ENCODE peak calls at places on chromosome 4, in seven cellular contexts. B is lower leg skin, P is breast epithelium, E is fibroblast of pulmonary artery, T is brain microvascular endothelial cell, A is fibroblast of mammary gland, W is IMR-90. O is an unnamed sample.

GRCh38 chr4:151025759-151026158 is 10.7 kb upstream of the LRBA start:
- DNase-seq in B (no peak), P (no peak), E (no peak), T (no peak), A (no peak), W (no peak), O (no peak)

GRCh38 chr4:153432971-153433752 is 33.0 kb upstream of the TMEM131L start:
- DNase-seq in B (peak), P (peak), E (peak), T (peak), A (peak), W (peak), O (no peak)

GRCh38 chr4:3484057-3484973 is 21.2 kb downstream of the DOK7 start:
- DNase-seq in B (no peak), P (peak), E (no peak), T (no peak), A (no peak), W (no peak), O (no peak)

GRCh38 chr4:37244583-37245390 is at the start of gene NWD2:
- DNase-seq in B (no peak), P (no peak), E (peak), T (no peak), A (no peak), W (no peak), O (no peak)

GRCh38 chr4:6913350-6913749 is 3.7 kb downstream of the TBC1D14 start:
- DNase-seq in B (no peak), P (no peak), E (no peak), T (no peak), A (no peak), W (no peak), O (no peak)

GRCh38 chr4:184824776-184825393 is 883 bp downstream of the ACSL1 start:
- DNase-seq in B (no peak), P (no peak), E (no peak), T (no peak), A (peak), W (no peak), O (no peak)

GRCh38 chr4:3062466-3062865 is 11.9 kb downstream of the HTT-AS start:
- DNase-seq in B (no peak), P (no peak), E (peak), T (peak), A (peak), W (peak), O (no peak)

GRCh38 chr4:78612398-78613005 is 60.9 kb downstream of the ANXA3 start:
- DNase-seq in B (no peak), P (no peak), E (peak), T (peak), A (peak), W (peak), O (peak)

GRCh38 chr4:8143392-8144140 is 15.0 kb downstream of the ABLIM2 start:
- DNase-seq in B (no peak), P (no peak), E (no peak), T (no peak), A (no peak), W (no peak), O (no peak)

GRCh38 chr4:8040607-8041006 is 100.9 kb upstream of the AFAP1 start:
- DNase-seq in B (no peak), P (no peak), E (no peak), T (no peak), A (no peak), W (no peak), O (no peak)

GRCh38 chr4:53196195-53196641 is 169.6 kb downstream of the SCFD2 start:
- DNase-seq in B (no peak), P (no peak), E (no peak), T (no peak), A (peak), W (peak), O (no peak)

GRCh38 chr4:78720994-78721677 is 55.0 kb upstream of the BMP2K start:
- DNase-seq in B (peak), P (no peak), E (no peak), T (no peak), A (no peak), W (no peak), O (no peak)

GRCh38 chr4:149264093-149264733 is 551.4 kb downstream of the IQCM start:
- DNase-seq in B (no peak), P (no peak), E (peak), T (peak), A (peak), W (peak), O (peak)

GRCh38 chr4:153191795-153192363 is 12.4 kb upstream of the TRIM2 start:
- DNase-seq in B (no peak), P (no peak), E (no peak), T (no peak), A (no peak), W (no peak), O (no peak)

GRCh38 chr4:9952415-9952950 is 68.8 kb downstream of the SLC2A9 start:
- DNase-seq in B (no peak), P (no peak), E (peak), T (no peak), A (no peak), W (no peak), O (no peak)

GRCh38 chr4:170167678-170168077 is 77.9 kb upstream of the AADAT start:
- DNase-seq in B (no peak), P (no peak), E (no peak), T (no peak), A (no peak), W (no peak), O (no peak)
- H3K4me3 ChIP-seq in B (no peak), P (no peak), E (no peak), T (no peak), A (no peak), W (no peak), O (no peak)

GRCh38 chr4:174055344-174055743 is 228.1 kb downstream of the FBXO8 start:
- DNase-seq in B (no peak), P (no peak), E (no peak), T (no peak), A (no peak), W (no peak), O (no peak)

GRCh38 chr4:174056959-174057358 is 226.5 kb downstream of the FBXO8 start:
- DNase-seq in B (no peak), P (no peak), E (no peak), T (no peak), A (no peak), W (no peak), O (no peak)

GRCh38 chr4:174058846-174059245 is 224.6 kb downstream of the FBXO8 start:
- DNase-seq in B (no peak), P (no peak), E (peak), T (no peak), A (peak), W (no peak), O (no peak)

DNA sequence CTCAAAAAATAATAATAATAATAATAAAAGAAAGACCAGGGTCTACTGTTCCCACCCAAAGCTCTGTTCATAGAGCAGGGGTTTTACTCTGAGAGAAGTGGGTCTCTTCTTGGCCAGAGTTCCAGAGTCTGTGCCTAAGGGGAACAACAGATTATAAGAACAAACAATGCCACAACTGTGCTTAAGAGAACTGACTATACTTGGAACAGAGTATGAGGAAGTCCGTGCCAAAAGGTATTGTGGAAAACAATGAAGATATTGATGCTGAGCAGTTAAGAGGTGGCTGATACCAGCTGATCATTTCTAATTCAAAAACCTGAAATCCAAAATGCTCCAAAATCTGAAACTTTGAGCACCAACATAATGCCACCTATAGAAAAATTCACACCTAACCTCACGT is 229.6 kb downstream of the FBXO8 start:
- DNase-seq in B (no peak), P (no peak), E (no peak), T (no peak), A (no peak), W (no peak), O (no peak)
- H3K4me3 ChIP-seq in B (no peak), P (no peak), E (no peak), T (no peak), A (no peak), W (no peak), O (no peak)

GRCh38 chr4:34094114-34094513 is 2150.2 kb downstream of the ARAP2 start:
- DNase-seq in B (no peak), P (no peak), E (no peak), T (no peak), A (no peak), W (no peak), O (no peak)
- H3K4me3 ChIP-seq in B (no peak), P (no peak), E (no peak), T (no peak), A (no peak), W (no peak), O (no peak)

GRCh38 chr4:130214268-130214667 is 1118.3 kb downstream of the C4orf33 start:
- DNase-seq in B (no peak), P (no peak), E (no peak), T (no peak), A (no peak), W (no peak), O (no peak)

DNA sequence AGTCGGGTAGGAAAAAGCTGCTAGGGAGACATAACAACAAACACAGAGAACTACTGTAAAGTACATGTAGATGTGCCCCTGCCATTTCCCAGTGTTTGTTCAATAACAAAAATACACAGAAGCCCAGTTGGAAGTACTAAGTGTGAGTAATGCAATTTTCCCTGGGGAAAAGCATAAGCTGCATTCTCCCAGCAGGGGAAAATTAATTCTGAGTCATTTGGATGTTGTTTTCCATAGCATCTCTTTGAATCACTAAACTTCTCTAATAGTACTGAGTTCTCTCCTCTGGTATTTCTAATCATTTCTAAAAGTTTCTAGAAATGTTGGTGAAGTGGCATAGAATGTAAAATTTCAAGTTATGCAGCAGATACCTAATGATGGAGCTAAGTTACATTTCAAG is 1114.9 kb downstream of the C4orf33 start:
- DNase-seq in B (no peak), P (no peak), E (peak), T (peak), A (peak), W (no peak), O (no peak)
- H3K4me3 ChIP-seq in B (no peak), P (no peak), E (no peak), T (no peak), A (no peak), W (no peak), O (no peak)

GRCh38 chr4:56217383-56217890 is 169.9 kb downstream of the AASDH start:
- DNase-seq in B (no peak), P (no peak), E (no peak), T (no peak), A (no peak), W (no peak), O (no peak)
- H3K4me3 ChIP-seq in B (no peak), P (no peak), E (no peak), T (no peak), A (no peak), W (no peak), O (no peak)